ENCODE peak calls at places on chromosomes 12 and 14, in seven cellular contexts. Z is activated CD4-positive, alpha-beta T cell treated with anti-CD3 and anti-CD28 coated beads, Interleukin-2, amount 10 ng/mL, durations not matched to agents 7 days and 5 days; P is KG1; J is CD4-positive, alpha-beta memory T cell; L is astrocyte of the spinal cord; Q is stimulated activated CD4-positive, alpha-beta T cell treated with anti-CD3 and anti-CD28 coated beads, Interleukin-12 subunit alpha, Interleukin-12 subunit beta, amount 100 ng/mL, for 4 hours; T is cardiac muscle cell. E is an unnamed sample.

GRCh38 chr12:6280053-6280469 is 30.4 kb upstream of the PLEKHG6 start:
- DNase-seq in Z (no peak), P (no peak), J (no peak), L (peak), Q (no peak), T (no peak), E (no peak)

GRCh38 chr12:14950982-14951746 is 10.2 kb downstream of the ARHGDIB start:
- DNase-seq in Z (no peak), P (no peak), J (peak), L (no peak), Q (no peak), T (peak), E (no peak)

GRCh38 chr12:8957561-8957960 is 8.1 kb upstream of the M6PR start:
- DNase-seq in Z (no peak), P (no peak), J (no peak), L (no peak), Q (no peak), T (no peak), E (no peak)

GRCh38 chr12:57836442-57837375 is 9.8 kb downstream of the CTDSP2 start:
- DNase-seq in Z (peak), P (no peak), J (peak), L (peak), Q (no peak), T (peak), E (no peak)

GRCh38 chr12:1093166-1093751 is 102.2 kb downstream of the ERC1 start:
- DNase-seq in Z (peak), P (peak), J (peak), L (peak), Q (no peak), T (peak), E (no peak)

GRCh38 chr12:131005161-131006035 is 51.7 kb downstream of the ADGRD1 start:
- DNase-seq in Z (no peak), P (no peak), J (no peak), L (no peak), Q (no peak), T (no peak), E (no peak)

GRCh38 chr14:56224179-56224578 is 106.0 kb downstream of the PELI2 start:
- DNase-seq in Z (no peak), P (no peak), J (no peak), L (no peak), Q (no peak), T (no peak), E (no peak)

GRCh38 chr14:39268393-39268792 is 34.7 kb downstream of the MIA2 start:
- DNase-seq in Z (peak), P (no peak), J (no peak), L (peak), Q (no peak), T (peak), E (no peak)

GRCh38 chr12:64739778-64740177 is 19.4 kb downstream of the GNS start:
- DNase-seq in Z (no peak), P (no peak), J (no peak), L (peak), Q (no peak), T (no peak), E (no peak)

GRCh38 chr12:106582661-106583577 is at the start of gene RFX4:
- DNase-seq in Z (no peak), P (no peak), J (no peak), L (no peak), Q (no peak), T (no peak), E (no peak)

GRCh38 chr14:94568186-94568585 is 6.9 kb downstream of the SERPINA4 start:
- DNase-seq in Z (no peak), P (no peak), J (no peak), L (no peak), Q (no peak), T (no peak), E (no peak)

GRCh38 chr14:55099741-55100140 is 29.3 kb upstream of the LGALS3 start:
- DNase-seq in Z (no peak), P (no peak), J (no peak), L (no peak), Q (no peak), T (no peak), E (no peak)

GRCh38 chr14:61813101-61813596 is 50.9 kb downstream of the SNAPC1 start:
- DNase-seq in Z (no peak), P (no peak), J (no peak), L (no peak), Q (no peak), T (no peak), E (no peak)

GRCh38 chr14:61537567-61538463 is 157.5 kb upstream of the HIF1A start:
- DNase-seq in Z (no peak), P (no peak), J (no peak), L (peak), Q (peak), T (no peak), E (no peak)

GRCh38 chr12:77118696-77119095 is 53.3 kb upstream of the E2F7 start:
- DNase-seq in Z (no peak), P (no peak), J (no peak), L (peak), Q (no peak), T (no peak), E (no peak)

GRCh38 chr14:41570415-41571155 is 36.1 kb upstream of the LRFN5 start:
- DNase-seq in Z (no peak), P (no peak), J (no peak), L (no peak), Q (no peak), T (peak), E (no peak)

GRCh38 chr12:110528277-110528839 is 26.2 kb downstream of the RAD9B start:
- DNase-seq in Z (no peak), P (no peak), J (no peak), L (no peak), Q (no peak), T (no peak), E (no peak)

GRCh38 chr12:22254450-22254849 is 80.1 kb downstream of the ST8SIA1 start:
- DNase-seq in Z (no peak), P (no peak), J (no peak), L (no peak), Q (no peak), T (no peak), E (no peak)

GRCh38 chr12:50505386-50505827 is 622 bp downstream of the DIP2B start:
- DNase-seq in Z (peak), P (no peak), J (peak), L (peak), Q (peak), T (peak), E (no peak)

GRCh38 chr12:50151047-50151687 is 16.0 kb downstream of the CERS5 start:
- DNase-seq in Z (no peak), P (no peak), J (no peak), L (no peak), Q (no peak), T (no peak), E (no peak)

GRCh38 chr12:7512528-7512927 is 9.0 kb upstream of the CD163 start:
- DNase-seq in Z (no peak), P (no peak), J (no peak), L (peak), Q (no peak), T (peak), E (no peak)

GRCh38 chr12:47362131-47362686 is 282.4 kb upstream of the AMIGO2 start:
- DNase-seq in Z (no peak), P (no peak), J (no peak), L (no peak), Q (no peak), T (no peak), E (no peak)